ENCODE peak calls at places on chromosomes 13 and 19, in nine cellular contexts. One of them, this sample, is unnamed. For H3K4me1, the result is how much of the 10 kb centered on the place peaks cover.

GRCh38 chr13:102571075-102571474 is 25.7 kb upstream of the TPP2 start:
- DNase-seq in SK-N-SH: peak
- DNase-seq in A549: no peak
- DNase-seq in sigmoid colon: no peak
- DNase-seq in transverse colon: no peak
- DNase-seq in esophagus muscularis mucosa: no peak
- DNase-seq in ovary: no peak
- DNase-seq in tibial nerve: no peak
- DNase-seq in H1: no peak
- DNase-seq in this sample: no peak

GRCh38 chr13:83622422-83622784 is 259.9 kb downstream of the SLITRK1 start:
- DNase-seq in sigmoid colon: no peak
- DNase-seq in esophagus muscularis mucosa: no peak
- DNase-seq in H1: no peak
- DNase-seq in ovary: no peak
- DNase-seq in SK-N-SH: no peak
- DNase-seq in A549: no peak
- DNase-seq in tibial nerve: no peak
- DNase-seq in transverse colon: no peak
- DNase-seq in this sample: no peak

GRCh38 chr13:23509781-23510543 is 60.2 kb upstream of the TNFRSF19 start:
- DNase-seq in H1: no peak
- DNase-seq in ovary: no peak
- DNase-seq in esophagus muscularis mucosa: no peak
- DNase-seq in transverse colon: no peak
- DNase-seq in tibial nerve: no peak
- DNase-seq in A549: no peak
- DNase-seq in sigmoid colon: no peak
- DNase-seq in SK-N-SH: no peak
- DNase-seq in this sample: no peak

GRCh38 chr19:6686628-6686975 is 16.6 kb upstream of the TNFSF14 start:
- DNase-seq in esophagus muscularis mucosa: no peak
- DNase-seq in tibial nerve: no peak
- DNase-seq in A549: no peak
- DNase-seq in SK-N-SH: no peak
- DNase-seq in sigmoid colon: no peak
- DNase-seq in ovary: no peak
- DNase-seq in H1: no peak
- DNase-seq in transverse colon: no peak
- DNase-seq in this sample: no peak

GRCh38 chr19:46748325-46749109 is 2.3 kb upstream of the STRN4 start:
- DNase-seq in A549: peak
- DNase-seq in sigmoid colon: no peak
- DNase-seq in tibial nerve: peak
- DNase-seq in H1: no peak
- DNase-seq in ovary: peak
- DNase-seq in transverse colon: peak
- DNase-seq in SK-N-SH: peak
- DNase-seq in esophagus muscularis mucosa: no peak
- DNase-seq in this sample: peak

GRCh38 chr19:42111384-42111783 is 20.9 kb downstream of the POU2F2 start:
- DNase-seq in tibial nerve: no peak
- DNase-seq in A549: no peak
- DNase-seq in H1: no peak
- DNase-seq in transverse colon: no peak
- DNase-seq in SK-N-SH: no peak
- DNase-seq in esophagus muscularis mucosa: no peak
- DNase-seq in sigmoid colon: no peak
- DNase-seq in ovary: no peak
- DNase-seq in this sample: no peak

GRCh38 chr13:95833126-95833525 is 156.2 kb downstream of the DNAJC3 start:
- DNase-seq in SK-N-SH: no peak
- DNase-seq in sigmoid colon: no peak
- DNase-seq in tibial nerve: no peak
- DNase-seq in A549: no peak
- DNase-seq in H1: no peak
- DNase-seq in esophagus muscularis mucosa: no peak
- DNase-seq in transverse colon: no peak
- DNase-seq in ovary: no peak
- DNase-seq in this sample: no peak

GRCh38 chr19:19602136-19602712 is 16.3 kb downstream of the PBX4 start:
- DNase-seq in SK-N-SH: no peak
- DNase-seq in H1: no peak
- DNase-seq in tibial nerve: no peak
- DNase-seq in transverse colon: no peak
- DNase-seq in A549: no peak
- DNase-seq in sigmoid colon: no peak
- DNase-seq in esophagus muscularis mucosa: no peak
- DNase-seq in ovary: no peak
- DNase-seq in this sample: no peak

GRCh38 chr13:75366380-75367280 is 115.3 kb downstream of the TBC1D4 start:
- DNase-seq in A549: no peak
- DNase-seq in sigmoid colon: no peak
- DNase-seq in esophagus muscularis mucosa: no peak
- DNase-seq in transverse colon: no peak
- DNase-seq in H1: no peak
- DNase-seq in SK-N-SH: no peak
- DNase-seq in ovary: no peak
- DNase-seq in tibial nerve: no peak
- DNase-seq in this sample: no peak

GRCh38 chr19:33472696-33473624 is 48.6 kb downstream of the PEPD start:
- DNase-seq in SK-N-SH: no peak
- DNase-seq in esophagus muscularis mucosa: no peak
- DNase-seq in tibial nerve: no peak
- DNase-seq in A549: peak
- DNase-seq in H1: no peak
- DNase-seq in ovary: no peak
- DNase-seq in transverse colon: no peak
- DNase-seq in sigmoid colon: no peak
- DNase-seq in this sample: no peak

GRCh38 chr19:8305798-8306197 is 2.4 kb downstream of the CD320 start:
- DNase-seq in tibial nerve: peak
- DNase-seq in ovary: no peak
- DNase-seq in esophagus muscularis mucosa: no peak
- DNase-seq in transverse colon: peak
- DNase-seq in sigmoid colon: peak
- DNase-seq in H1: no peak
- DNase-seq in A549: no peak
- DNase-seq in SK-N-SH: no peak
- DNase-seq in this sample: no peak

GRCh38 chr13:99969934-99970760 is 1.4 kb downstream of the ZIC5 start:
- DNase-seq in sigmoid colon: no peak
- DNase-seq in esophagus muscularis mucosa: no peak
- DNase-seq in H1: no peak
- DNase-seq in transverse colon: no peak
- DNase-seq in ovary: no peak
- DNase-seq in A549: peak
- DNase-seq in SK-N-SH: no peak
- DNase-seq in tibial nerve: no peak
- DNase-seq in this sample: no peak

DNA sequence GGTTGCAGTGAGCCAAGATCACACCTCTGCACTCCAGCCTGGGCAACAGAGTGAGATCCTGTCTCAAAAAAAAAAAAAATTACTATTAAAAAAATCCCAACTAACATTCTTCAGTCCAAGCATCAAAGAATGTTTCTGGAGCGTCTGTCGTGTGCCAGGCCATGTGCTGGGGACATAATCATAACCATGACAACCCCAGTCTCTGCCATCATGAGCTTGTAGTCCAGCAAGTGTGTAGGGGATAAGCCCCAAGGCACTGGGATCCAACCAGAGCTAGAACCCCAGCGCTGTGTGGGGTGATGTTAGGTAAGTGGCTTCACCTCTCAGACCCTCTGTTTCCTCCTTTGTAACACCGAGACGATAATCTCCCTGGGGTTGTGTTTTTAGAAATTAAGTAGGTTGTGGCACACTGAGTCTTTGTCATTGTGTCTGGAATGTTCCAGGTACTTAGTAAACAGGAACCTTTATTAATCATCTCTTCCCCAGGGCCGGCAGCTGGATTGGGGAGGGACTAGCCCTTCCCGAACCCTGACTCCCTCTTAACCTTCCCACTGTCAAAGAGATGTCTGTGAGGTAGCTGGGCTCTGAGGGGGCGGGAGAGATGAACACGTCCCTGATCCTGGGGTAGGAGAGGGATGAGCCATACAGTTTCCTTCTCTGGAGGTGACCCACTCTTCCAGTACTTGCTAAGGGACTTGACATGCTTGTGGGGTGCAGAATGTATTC is 5.2 kb downstream of the ITPKC start:
- DNase-seq in sigmoid colon: no peak
- DNase-seq in SK-N-SH: no peak
- DNase-seq in transverse colon: no peak
- DNase-seq in A549: no peak
- DNase-seq in ovary: no peak
- DNase-seq in tibial nerve: no peak
- DNase-seq in esophagus muscularis mucosa: no peak
- DNase-seq in H1: no peak
- DNase-seq in this sample: no peak
- TF ChIP-seq EP300 in sigmoid colon: no peak
- TF ChIP-seq EP300 in SK-N-SH: no peak
- TF ChIP-seq EP300 in transverse colon: no peak
- TF ChIP-seq EP300 in A549: no peak
- TF ChIP-seq EP300 in ovary: no peak
- TF ChIP-seq EP300 in tibial nerve: no peak
- TF ChIP-seq EP300 in esophagus muscularis mucosa: no peak
- TF ChIP-seq EP300 in H1: no peak
- TF ChIP-seq EP300 in this sample: no peak

DNA sequence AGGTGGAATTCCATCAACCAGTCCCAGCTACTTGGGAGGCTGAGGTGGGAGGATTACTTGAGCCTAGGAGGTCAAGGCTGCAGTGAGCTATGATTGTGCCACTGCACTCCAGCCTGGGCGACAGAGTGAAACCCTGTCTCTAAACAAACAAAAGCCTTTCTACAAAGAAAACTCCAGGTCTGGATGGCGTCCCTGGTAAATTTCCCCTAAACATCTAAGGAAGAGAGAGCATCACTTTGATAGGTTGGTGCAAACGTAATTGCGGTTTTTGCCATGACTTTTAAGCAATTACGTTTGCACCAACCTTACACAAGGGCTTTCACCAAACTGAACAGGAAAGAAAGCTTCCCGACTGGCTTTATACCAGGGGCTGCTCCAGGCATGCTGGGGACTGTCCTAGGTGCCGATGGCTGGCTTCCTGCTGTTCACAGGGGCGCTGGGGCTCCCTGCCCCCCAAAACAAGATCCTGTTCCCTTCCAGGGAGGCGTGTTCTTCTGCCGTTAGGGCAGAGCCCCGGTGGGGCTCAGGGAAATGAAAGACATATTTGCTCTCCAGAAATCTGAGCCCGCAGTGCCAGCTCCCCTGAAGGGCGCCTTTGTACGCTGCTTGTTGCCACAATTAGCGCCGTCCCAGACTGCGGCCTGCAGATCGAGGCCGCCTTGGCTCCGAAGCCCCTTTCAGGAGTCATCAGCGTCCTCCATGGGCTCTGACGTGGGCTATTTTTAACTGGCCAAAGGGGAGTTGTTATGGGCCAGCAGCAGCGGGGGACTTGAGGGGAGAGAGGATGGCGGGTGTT is 38.7 kb upstream of the KLF2 start:
- DNase-seq in sigmoid colon: no peak
- DNase-seq in transverse colon: no peak
- DNase-seq in A549: no peak
- DNase-seq in esophagus muscularis mucosa: no peak
- DNase-seq in SK-N-SH: no peak
- DNase-seq in tibial nerve: no peak
- DNase-seq in ovary: peak
- DNase-seq in H1: no peak
- DNase-seq in this sample: no peak
- H3K4me1 ChIP-seq in sigmoid colon: under half
- H3K4me1 ChIP-seq in transverse colon: under half
- H3K4me1 ChIP-seq in A549: under half
- H3K4me1 ChIP-seq in esophagus muscularis mucosa: half or more
- H3K4me1 ChIP-seq in SK-N-SH: under half
- H3K4me1 ChIP-seq in tibial nerve: under half
- H3K4me1 ChIP-seq in ovary: under half
- H3K4me1 ChIP-seq in H1: under half
- H3K4me1 ChIP-seq in this sample: half or more

DNA sequence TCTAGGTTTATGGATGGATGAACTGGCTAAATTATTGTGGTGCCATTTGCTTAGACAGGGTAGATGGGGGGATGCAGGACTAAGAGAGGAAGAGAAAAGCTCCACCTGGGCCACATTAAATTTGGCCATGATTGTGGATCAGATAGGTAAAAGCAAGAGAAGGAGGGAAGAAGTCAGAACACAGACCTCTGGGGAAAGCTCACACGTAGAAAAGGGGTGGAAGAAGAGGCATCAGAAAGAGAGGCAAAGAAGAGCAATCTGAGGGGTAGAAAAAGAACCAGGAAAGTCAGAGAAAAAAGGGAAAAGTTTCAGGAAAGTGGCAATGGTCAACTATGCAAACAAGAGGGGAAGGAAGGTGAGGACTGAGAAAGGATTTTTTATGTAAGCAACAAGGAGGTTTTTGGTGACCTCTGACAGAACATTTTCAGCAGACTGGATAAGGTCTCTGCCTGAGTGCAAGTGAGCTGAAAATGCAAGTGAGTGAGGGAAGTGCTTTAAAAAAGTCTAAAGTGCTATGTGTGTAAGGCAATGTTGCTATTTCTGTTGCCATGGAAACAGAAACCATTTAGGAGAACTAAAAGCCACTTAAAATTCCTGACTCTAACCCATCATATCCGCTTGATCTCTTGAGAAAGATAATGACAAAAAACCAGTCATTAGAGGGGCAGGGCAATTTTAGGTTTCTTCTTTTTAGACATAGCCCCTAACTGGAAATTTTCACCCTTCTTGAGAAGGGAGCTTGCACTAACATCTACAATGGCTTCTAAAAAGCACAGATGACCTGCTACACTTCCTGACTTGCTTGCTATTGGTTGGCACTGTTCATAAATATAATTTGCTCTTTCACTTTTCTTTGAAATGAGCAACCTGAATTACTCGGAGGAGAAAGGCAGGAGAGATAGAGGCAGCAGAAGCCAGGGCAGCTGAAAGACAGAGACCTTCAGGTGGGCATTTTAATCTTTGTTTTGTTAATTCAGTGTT is at the start of gene CYSLTR2:
- DNase-seq in ovary: no peak
- DNase-seq in SK-N-SH: peak
- DNase-seq in sigmoid colon: no peak
- DNase-seq in esophagus muscularis mucosa: peak
- DNase-seq in transverse colon: no peak
- DNase-seq in A549: peak
- DNase-seq in H1: no peak
- DNase-seq in tibial nerve: no peak
- DNase-seq in this sample: no peak
- H3K27ac ChIP-seq in ovary: no peak
- H3K27ac ChIP-seq in SK-N-SH: no peak
- H3K27ac ChIP-seq in sigmoid colon: no peak
- H3K27ac ChIP-seq in esophagus muscularis mucosa: peak
- H3K27ac ChIP-seq in transverse colon: no peak
- H3K27ac ChIP-seq in A549: no peak
- H3K27ac ChIP-seq in H1: no peak
- H3K27ac ChIP-seq in tibial nerve: peak
- H3K27ac ChIP-seq in this sample: no peak

DNA sequence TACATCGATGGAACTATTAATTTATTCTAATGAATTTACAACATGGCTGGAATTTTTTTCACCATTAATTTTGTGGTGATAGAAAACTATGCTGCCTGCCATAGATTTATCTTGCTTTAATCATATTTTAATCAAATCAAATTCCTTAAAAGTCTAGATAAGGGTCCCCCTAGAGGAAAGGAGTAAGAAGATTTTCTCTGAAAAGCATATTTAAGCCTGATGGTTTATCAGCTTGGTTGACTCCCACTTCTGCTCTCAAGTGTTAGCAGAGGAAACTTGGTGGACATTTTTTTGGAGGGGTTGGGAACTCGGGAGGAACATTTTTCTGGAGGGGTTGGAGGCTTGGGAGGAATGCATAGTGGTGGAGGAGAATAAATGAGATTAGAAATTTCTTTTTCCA is 253.3 kb downstream of the KCNRG start:
- DNase-seq in tibial nerve: no peak
- DNase-seq in esophagus muscularis mucosa: no peak
- DNase-seq in transverse colon: no peak
- DNase-seq in A549: no peak
- DNase-seq in H1: no peak
- DNase-seq in SK-N-SH: peak
- DNase-seq in ovary: no peak
- DNase-seq in sigmoid colon: no peak
- DNase-seq in this sample: no peak
- TF ChIP-seq EP300 in tibial nerve: no peak
- TF ChIP-seq EP300 in esophagus muscularis mucosa: no peak
- TF ChIP-seq EP300 in transverse colon: no peak
- TF ChIP-seq EP300 in A549: no peak
- TF ChIP-seq EP300 in H1: no peak
- TF ChIP-seq EP300 in SK-N-SH: no peak
- TF ChIP-seq EP300 in ovary: no peak
- TF ChIP-seq EP300 in sigmoid colon: no peak
- TF ChIP-seq EP300 in this sample: no peak